ENCODE peak calls at places on chromosomes 5 and 9, in six cellular contexts. One of them, this sample, is unnamed.

GRCh38 chr5:74434124-74434899 is 206.2 kb downstream of the ENC1 start:
- DNase-seq in NCI-H2171 treated with DMSO at 0.1 percent for 48 hours: no peak
- DNase-seq in stimulated activated CD8-positive, alpha-beta memory T cell treated with anti-CD3 and anti-CD28 coated beads, Interleukin-15, amount 100 ng/mL, for 1 hour: no peak
- DNase-seq in cardiac fibroblast: peak; percentile 15
- DNase-seq in activated effector memory CD4-positive, alpha-beta T cell treated with Interleukin-2 at 50 U/mL for 16 hours: no peak
- DNase-seq in AG08395: no peak
- DNase-seq in this sample: no peak

GRCh38 chr5:154118832-154119442 is 71.6 kb upstream of the GALNT10 start:
- DNase-seq in NCI-H2171 treated with DMSO at 0.1 percent for 48 hours: no peak
- DNase-seq in cardiac fibroblast: no peak
- DNase-seq in stimulated activated CD8-positive, alpha-beta memory T cell treated with anti-CD3 and anti-CD28 coated beads, Interleukin-15, amount 100 ng/mL, for 1 hour: no peak
- DNase-seq in activated effector memory CD4-positive, alpha-beta T cell treated with Interleukin-2 at 50 U/mL for 16 hours: no peak
- DNase-seq in AG08395: peak; percentile 13
- DNase-seq in this sample: no peak

GRCh38 chr5:119743927-119744326 is 114.6 kb downstream of the FAM170A start:
- DNase-seq in NCI-H2171 treated with DMSO at 0.1 percent for 48 hours: peak; percentile 11
- DNase-seq in cardiac fibroblast: peak; percentile 41
- DNase-seq in activated effector memory CD4-positive, alpha-beta T cell treated with Interleukin-2 at 50 U/mL for 16 hours: no peak
- DNase-seq in AG08395: peak; percentile 6
- DNase-seq in stimulated activated CD8-positive, alpha-beta memory T cell treated with anti-CD3 and anti-CD28 coated beads, Interleukin-15, amount 100 ng/mL, for 1 hour: no peak
- DNase-seq in this sample: peak; percentile 5

GRCh38 chr5:31133488-31133887 is 60.0 kb upstream of the CDH6 start:
- DNase-seq in activated effector memory CD4-positive, alpha-beta T cell treated with Interleukin-2 at 50 U/mL for 16 hours: no peak
- DNase-seq in stimulated activated CD8-positive, alpha-beta memory T cell treated with anti-CD3 and anti-CD28 coated beads, Interleukin-15, amount 100 ng/mL, for 1 hour: no peak
- DNase-seq in AG08395: peak; percentile 46
- DNase-seq in NCI-H2171 treated with DMSO at 0.1 percent for 48 hours: no peak
- DNase-seq in cardiac fibroblast: peak; percentile 63
- DNase-seq in this sample: peak; percentile 5

GRCh38 chr9:129458155-129458661 is 162.7 kb downstream of the C9orf50 start:
- DNase-seq in cardiac fibroblast: no peak
- DNase-seq in activated effector memory CD4-positive, alpha-beta T cell treated with Interleukin-2 at 50 U/mL for 16 hours: peak; percentile 56
- DNase-seq in NCI-H2171 treated with DMSO at 0.1 percent for 48 hours: peak; percentile 32
- DNase-seq in stimulated activated CD8-positive, alpha-beta memory T cell treated with anti-CD3 and anti-CD28 coated beads, Interleukin-15, amount 100 ng/mL, for 1 hour: no peak
- DNase-seq in AG08395: no peak
- DNase-seq in this sample: no peak

GRCh38 chr5:15796557-15796956 is 296.6 kb downstream of the FBXL7 start:
- DNase-seq in AG08395: no peak
- DNase-seq in stimulated activated CD8-positive, alpha-beta memory T cell treated with anti-CD3 and anti-CD28 coated beads, Interleukin-15, amount 100 ng/mL, for 1 hour: no peak
- DNase-seq in activated effector memory CD4-positive, alpha-beta T cell treated with Interleukin-2 at 50 U/mL for 16 hours: no peak
- DNase-seq in NCI-H2171 treated with DMSO at 0.1 percent for 48 hours: no peak
- DNase-seq in cardiac fibroblast: no peak
- DNase-seq in this sample: no peak

GRCh38 chr5:132414634-132415377 is 45.3 kb downstream of the SLC22A5 start:
- DNase-seq in AG08395: no peak
- DNase-seq in stimulated activated CD8-positive, alpha-beta memory T cell treated with anti-CD3 and anti-CD28 coated beads, Interleukin-15, amount 100 ng/mL, for 1 hour: no peak
- DNase-seq in activated effector memory CD4-positive, alpha-beta T cell treated with Interleukin-2 at 50 U/mL for 16 hours: no peak
- DNase-seq in NCI-H2171 treated with DMSO at 0.1 percent for 48 hours: no peak
- DNase-seq in cardiac fibroblast: peak; percentile 75
- DNase-seq in this sample: no peak

GRCh38 chr9:134545213-134546211 is 96.1 kb upstream of the COL5A1 start:
- DNase-seq in cardiac fibroblast: peak; percentile 76
- DNase-seq in activated effector memory CD4-positive, alpha-beta T cell treated with Interleukin-2 at 50 U/mL for 16 hours: no peak
- DNase-seq in NCI-H2171 treated with DMSO at 0.1 percent for 48 hours: no peak
- DNase-seq in stimulated activated CD8-positive, alpha-beta memory T cell treated with anti-CD3 and anti-CD28 coated beads, Interleukin-15, amount 100 ng/mL, for 1 hour: no peak
- DNase-seq in AG08395: peak; percentile 84
- DNase-seq in this sample: no peak

GRCh38 chr9:17588395-17588794 is 9.5 kb downstream of the SH3GL2 start:
- DNase-seq in activated effector memory CD4-positive, alpha-beta T cell treated with Interleukin-2 at 50 U/mL for 16 hours: no peak
- DNase-seq in NCI-H2171 treated with DMSO at 0.1 percent for 48 hours: no peak
- DNase-seq in AG08395: no peak
- DNase-seq in cardiac fibroblast: no peak
- DNase-seq in stimulated activated CD8-positive, alpha-beta memory T cell treated with anti-CD3 and anti-CD28 coated beads, Interleukin-15, amount 100 ng/mL, for 1 hour: no peak
- DNase-seq in this sample: no peak

GRCh38 chr5:72160959-72161358 is 53.7 kb downstream of the MAP1B start:
- DNase-seq in NCI-H2171 treated with DMSO at 0.1 percent for 48 hours: no peak
- DNase-seq in stimulated activated CD8-positive, alpha-beta memory T cell treated with anti-CD3 and anti-CD28 coated beads, Interleukin-15, amount 100 ng/mL, for 1 hour: no peak
- DNase-seq in activated effector memory CD4-positive, alpha-beta T cell treated with Interleukin-2 at 50 U/mL for 16 hours: no peak
- DNase-seq in cardiac fibroblast: no peak
- DNase-seq in AG08395: no peak
- DNase-seq in this sample: no peak

GRCh38 chr5:43037929-43038510 is 2.1 kb downstream of the ANXA2R start:
- DNase-seq in AG08395: peak; percentile 12
- DNase-seq in cardiac fibroblast: peak; percentile 83
- DNase-seq in stimulated activated CD8-positive, alpha-beta memory T cell treated with anti-CD3 and anti-CD28 coated beads, Interleukin-15, amount 100 ng/mL, for 1 hour: no peak
- DNase-seq in activated effector memory CD4-positive, alpha-beta T cell treated with Interleukin-2 at 50 U/mL for 16 hours: no peak
- DNase-seq in NCI-H2171 treated with DMSO at 0.1 percent for 48 hours: no peak
- DNase-seq in this sample: no peak